ENCODE peak calls at places on chromosomes 5 and 9, in four cellular contexts. O is right cardiac atrium; X is activated CD8-positive, alpha-beta memory T cell treated with anti-CD3 and anti-CD28 coated beads, Interleukin-2, amount 10 ng/mL, durations not matched to agents 7 days and 5 days; Q is left colon. V is an unnamed sample.
A peak's percentile ranks its signal among the peaks of the same experiment; 100 is the strongest.

GRCh38 chr5:39164016-39164415 is 55.3 kb downstream of the FYB1 start:
- ATAC-seq in O (no peak), X (peak; percentile 52), Q (no peak), V (no peak)

GRCh38 chr9:79799691-79800345 is 228.1 kb downstream of the TLE4 start:
- ATAC-seq in O (peak; percentile 93), X (no peak), Q (no peak), V (peak; percentile 39)

GRCh38 chr5:93336330-93337110 is 244.5 kb downstream of the NR2F1-AS1 start:
- ATAC-seq in O (no peak), X (no peak), Q (no peak), V (no peak)

GRCh38 chr5:154873791-154874331 is 15.4 kb downstream of the CNOT8 start:
- ATAC-seq in O (peak; percentile 53), X (no peak), Q (peak; percentile 96), V (no peak)

GRCh38 chr5:58239731-58240130 is 220.2 kb downstream of the PLK2 start:
- ATAC-seq in O (no peak), X (no peak), Q (no peak), V (no peak)

GRCh38 chr5:116409591-116410296 is 164.9 kb downstream of the SEMA6A start:
- ATAC-seq in O (no peak), X (no peak), Q (no peak), V (no peak)

GRCh38 chr9:107273634-107274033 is 9.4 kb upstream of the RAD23B start:
- ATAC-seq in O (no peak), X (no peak), Q (no peak), V (no peak)

GRCh38 chr9:98603821-98604383 is 104.8 kb downstream of the GABBR2 start:
- ATAC-seq in O (peak; percentile 54), X (no peak), Q (no peak), V (no peak)

GRCh38 chr9:89483592-89484474 is 14.1 kb downstream of the SEMA4D start:
- ATAC-seq in O (peak; percentile 53), X (peak; percentile 72), Q (no peak), V (peak; percentile 96)

GRCh38 chr5:142317673-142318261 is 7.1 kb downstream of the SPRY4 start:
- ATAC-seq in O (no peak), X (no peak), Q (no peak), V (no peak)

GRCh38 chr9:23728736-23729135 is 97.3 kb downstream of the ELAVL2 start:
- ATAC-seq in O (no peak), X (no peak), Q (no peak), V (no peak)

GRCh38 chr9:37820142-37820541 is 19.5 kb downstream of the DCAF10 start:
- ATAC-seq in O (no peak), X (no peak), Q (no peak), V (no peak)

GRCh38 chr5:139461698-139462097 is 845 bp downstream of the ECSCR start:
- ATAC-seq in O (peak; percentile 47), X (no peak), Q (no peak), V (no peak)

GRCh38 chr5:151664694-151665583 is 21.8 kb downstream of the SPARC start:
- ATAC-seq in O (peak; percentile 22), X (no peak), Q (no peak), V (no peak)

GRCh38 chr5:89401012-89401411 is 518.0 kb upstream of the MEF2C start:
- ATAC-seq in O (no peak), X (no peak), Q (no peak), V (no peak)

GRCh38 chr5:81782811-81783210 is 31.9 kb upstream of the SSBP2 start:
- ATAC-seq in O (no peak), X (no peak), Q (no peak), V (no peak)

GRCh38 chr9:123327697-123328100 is 28.3 kb upstream of the CRB2 start:
- ATAC-seq in O (no peak), X (no peak), Q (peak; percentile 73), V (no peak)

GRCh38 chr9:101877439-101877838 is 139.0 kb upstream of the GRIN3A start:
- ATAC-seq in O (no peak), X (no peak), Q (no peak), V (no peak)

GRCh38 chr5:77806213-77806843 is 30.2 kb upstream of the TBCA start:
- ATAC-seq in O (no peak), X (peak; percentile 72), Q (no peak), V (no peak)

GRCh38 chr9:84436386-84437114 is 96.0 kb upstream of the SLC28A3 start:
- ATAC-seq in O (peak; percentile 94), X (no peak), Q (no peak), V (no peak)

GRCh38 chr5:307794-308579 is 13.5 kb upstream of the AHRR start:
- ATAC-seq in O (no peak), X (no peak), Q (no peak), V (no peak)

GRCh38 chr5:60208681-60209080 is 315.2 kb upstream of the PDE4D start:
- ATAC-seq in O (no peak), X (no peak), Q (no peak), V (no peak)

GRCh38 chr5:175148773-175149172 is 295.2 kb downstream of the DRD1 start:
- ATAC-seq in O (no peak), X (no peak), Q (no peak), V (no peak)

GRCh38 chr5:89384391-89384790 is 501.4 kb upstream of the MEF2C start:
- ATAC-seq in O (no peak), X (no peak), Q (no peak), V (no peak)

GRCh38 chr9:88536951-88537742 is 2.2 kb downstream of the NXNL2 start:
- ATAC-seq in O (peak; percentile 31), X (no peak), Q (no peak), V (no peak)

GRCh38 chr5:133962801-133963476 is 5.5 kb downstream of the C5orf15 start:
- ATAC-seq in O (no peak), X (no peak), Q (no peak), V (no peak)

GRCh38 chr5:112878760-112879159 is 17.7 kb downstream of the SRP19 start:
- ATAC-seq in O (no peak), X (peak; percentile 89), Q (no peak), V (peak; percentile 84)

GRCh38 chr9:5044160-5044559 is 59.1 kb downstream of the JAK2 start:
- ATAC-seq in O (no peak), X (no peak), Q (no peak), V (no peak)

GRCh38 chr5:134964359-134965270 is 3.1 kb upstream of the CATSPER3 start:
- ATAC-seq in O (no peak), X (peak; percentile 72), Q (no peak), V (no peak)

GRCh38 chr9:4212661-4213060 is 87.2 kb downstream of the GLIS3 start:
- ATAC-seq in O (no peak), X (no peak), Q (no peak), V (no peak)

GRCh38 chr9:91117474-91117891 is 244.2 kb downstream of the AUH start:
- ATAC-seq in O (peak; percentile 28), X (no peak), Q (peak; percentile 54), V (no peak)

GRCh38 chr5:167870055-167870454 is 421.4 kb upstream of the WWC1 start:
- ATAC-seq in O (no peak), X (no peak), Q (no peak), V (no peak)

GRCh38 chr5:116377276-116378006 is 197.2 kb downstream of the SEMA6A start:
- ATAC-seq in O (no peak), X (no peak), Q (no peak), V (peak; percentile 14)

GRCh38 chr9:133525677-133526076 is 918 bp upstream of the MYMK start:
- ATAC-seq in O (no peak), X (no peak), Q (no peak), V (no peak)

GRCh38 chr5:173452098-173452497 is 123.9 kb upstream of the STC2 start:
- ATAC-seq in O (peak; percentile 66), X (no peak), Q (no peak), V (no peak)

GRCh38 chr9:121564861-121565260 is 65.2 kb upstream of the GGTA1 start:
- ATAC-seq in O (no peak), X (no peak), Q (no peak), V (no peak)

V was measured in stimulated activated memory B cell treated with anti-CD40 and anti-IgM and Interleukin-4, amounts not matched to agents 10 μg/mL and 1 μg/mL and 100 μg/mL, for 72 hours.